ENCODE peak calls at places on chromosomes 16 and 17, in four cellular contexts. One of them, this sample, is unnamed.

GRCh38 chr16:59385953-59386352 is 651.8 kb upstream of the GOT2 start:
- DNase-seq in heart right ventricle: no peak
- DNase-seq in endodermal cell: no peak
- DNase-seq in CD4-positive, alpha-beta T cell: no peak
- DNase-seq in this sample: no peak

GRCh38 chr16:75263291-75263962 is 12.0 kb upstream of the BCAR1 start:
- DNase-seq in heart right ventricle: no peak
- DNase-seq in endodermal cell: no peak
- DNase-seq in CD4-positive, alpha-beta T cell: no peak
- DNase-seq in this sample: no peak

GRCh38 chr17:13114601-13115024 is 96.8 kb upstream of the ELAC2 start:
- DNase-seq in heart right ventricle: peak; percentile 10
- DNase-seq in endodermal cell: peak; percentile 89
- DNase-seq in CD4-positive, alpha-beta T cell: no peak
- DNase-seq in this sample: peak; percentile 62

GRCh38 chr17:17416400-17417360 is 60.1 kb upstream of the MED9 start:
- DNase-seq in heart right ventricle: peak; percentile 23
- DNase-seq in endodermal cell: peak; percentile 45
- DNase-seq in CD4-positive, alpha-beta T cell: peak; percentile 45
- DNase-seq in this sample: no peak

GRCh38 chr17:38327936-38328335 is 15.8 kb downstream of the GPR179 start:
- DNase-seq in heart right ventricle: no peak
- DNase-seq in endodermal cell: no peak
- DNase-seq in CD4-positive, alpha-beta T cell: no peak
- DNase-seq in this sample: no peak

GRCh38 chr17:63954402-63955063 is 18.2 kb downstream of the SCN4A start:
- DNase-seq in heart right ventricle: no peak
- DNase-seq in endodermal cell: no peak
- DNase-seq in CD4-positive, alpha-beta T cell: peak; percentile 29
- DNase-seq in this sample: no peak

GRCh38 chr17:17706140-17707060 is 25.1 kb downstream of the RAI1 start:
- DNase-seq in heart right ventricle: no peak
- DNase-seq in endodermal cell: peak; percentile 69
- DNase-seq in CD4-positive, alpha-beta T cell: no peak
- DNase-seq in this sample: no peak

GRCh38 chr17:60989439-60989838 is 311.8 kb downstream of the BCAS3 start:
- DNase-seq in heart right ventricle: no peak
- DNase-seq in endodermal cell: no peak
- DNase-seq in CD4-positive, alpha-beta T cell: no peak
- DNase-seq in this sample: no peak

GRCh38 chr17:48544356-48545021 is 420 bp downstream of the HOXB2 start:
- DNase-seq in heart right ventricle: peak; percentile 71
- DNase-seq in endodermal cell: peak; percentile 90
- DNase-seq in CD4-positive, alpha-beta T cell: peak; percentile 32
- DNase-seq in this sample: peak; percentile 89

GRCh38 chr16:31489616-31490584 is 7.0 kb downstream of the SLC5A2 start:
- DNase-seq in heart right ventricle: no peak
- DNase-seq in endodermal cell: no peak
- DNase-seq in CD4-positive, alpha-beta T cell: no peak
- DNase-seq in this sample: no peak

GRCh38 chr17:9292563-9292941 is 271.2 kb downstream of the NTN1 start:
- DNase-seq in heart right ventricle: no peak
- DNase-seq in endodermal cell: peak; percentile 48
- DNase-seq in CD4-positive, alpha-beta T cell: no peak
- DNase-seq in this sample: no peak

GRCh38 chr16:53753431-53753830 is 49.5 kb downstream of the FTO start:
- DNase-seq in heart right ventricle: no peak
- DNase-seq in endodermal cell: no peak
- DNase-seq in CD4-positive, alpha-beta T cell: no peak
- DNase-seq in this sample: no peak

GRCh38 chr16:278863-279366 is 1.5 kb upstream of the ARHGDIG start:
- DNase-seq in heart right ventricle: peak; percentile 50
- DNase-seq in endodermal cell: peak; percentile 79
- DNase-seq in CD4-positive, alpha-beta T cell: no peak
- DNase-seq in this sample: peak; percentile 79

GRCh38 chr17:80101946-80102706 is 745 bp downstream of the GAA start:
- DNase-seq in heart right ventricle: no peak
- DNase-seq in endodermal cell: no peak
- DNase-seq in CD4-positive, alpha-beta T cell: peak; percentile 7
- DNase-seq in this sample: peak; percentile 26

GRCh38 chr16:81005644-81006471 is 827 bp downstream of the CMC2 start:
- DNase-seq in heart right ventricle: peak; percentile 80
- DNase-seq in endodermal cell: peak; percentile 72
- DNase-seq in CD4-positive, alpha-beta T cell: no peak
- DNase-seq in this sample: peak; percentile 33

GRCh38 chr17:66841328-66841727 is 6.4 kb downstream of the CACNG5 start:
- DNase-seq in heart right ventricle: no peak
- DNase-seq in endodermal cell: peak; percentile 80
- DNase-seq in CD4-positive, alpha-beta T cell: no peak
- DNase-seq in this sample: no peak

GRCh38 chr17:57110152-57110542 is 25.1 kb downstream of the AKAP1 start:
- DNase-seq in heart right ventricle: peak; percentile 63
- DNase-seq in endodermal cell: no peak
- DNase-seq in CD4-positive, alpha-beta T cell: no peak
- DNase-seq in this sample: no peak

GRCh38 chr16:77897831-77898540 is 109.6 kb downstream of the VAT1L start:
- DNase-seq in heart right ventricle: no peak
- DNase-seq in endodermal cell: no peak
- DNase-seq in CD4-positive, alpha-beta T cell: no peak
- DNase-seq in this sample: no peak

GRCh38 chr17:13024526-13025263 is 6.9 kb upstream of the ELAC2 start:
- DNase-seq in heart right ventricle: peak; percentile 32
- DNase-seq in endodermal cell: peak; percentile 97
- DNase-seq in CD4-positive, alpha-beta T cell: peak; percentile 49
- DNase-seq in this sample: peak; percentile 67

GRCh38 chr17:8954339-8954738 is 11.2 kb downstream of the PIK3R5 start:
- DNase-seq in heart right ventricle: peak; percentile 51
- DNase-seq in endodermal cell: peak; percentile 88
- DNase-seq in CD4-positive, alpha-beta T cell: peak; percentile 73
- DNase-seq in this sample: no peak

GRCh38 chr17:77778636-77779524 is 179.6 kb upstream of the TNRC6C start:
- DNase-seq in heart right ventricle: peak; percentile 83
- DNase-seq in endodermal cell: no peak
- DNase-seq in CD4-positive, alpha-beta T cell: no peak
- DNase-seq in this sample: no peak

GRCh38 chr16:27328937-27329336 is 15.2 kb downstream of the IL4R start:
- DNase-seq in heart right ventricle: no peak
- DNase-seq in endodermal cell: no peak
- DNase-seq in CD4-positive, alpha-beta T cell: no peak
- DNase-seq in this sample: no peak

GRCh38 chr16:73157861-73158260 is 109.9 kb upstream of the ZFHX3 start:
- DNase-seq in heart right ventricle: no peak
- DNase-seq in endodermal cell: no peak
- DNase-seq in CD4-positive, alpha-beta T cell: no peak
- DNase-seq in this sample: no peak

GRCh38 chr17:58092101-58092796 is 9.0 kb downstream of the DYNLL2 start:
- DNase-seq in heart right ventricle: no peak
- DNase-seq in endodermal cell: peak; percentile 26
- DNase-seq in CD4-positive, alpha-beta T cell: no peak
- DNase-seq in this sample: no peak

GRCh38 chr17:73356561-73357170 is 44.9 kb upstream of the CDC42EP4 start:
- DNase-seq in heart right ventricle: no peak
- DNase-seq in endodermal cell: peak; percentile 51
- DNase-seq in CD4-positive, alpha-beta T cell: no peak
- DNase-seq in this sample: no peak

GRCh38 chr17:57004944-57005579 is 27.1 kb downstream of the SCPEP1 start:
- DNase-seq in heart right ventricle: no peak
- DNase-seq in endodermal cell: peak; percentile 67
- DNase-seq in CD4-positive, alpha-beta T cell: no peak
- DNase-seq in this sample: peak; percentile 36

GRCh38 chr17:43734376-43734775 is 24.2 kb downstream of the SOST start:
- DNase-seq in heart right ventricle: no peak
- DNase-seq in endodermal cell: no peak
- DNase-seq in CD4-positive, alpha-beta T cell: no peak
- DNase-seq in this sample: no peak

GRCh38 chr16:71896688-71897368 is 1.5 kb downstream of the IST1 start:
- DNase-seq in heart right ventricle: no peak
- DNase-seq in endodermal cell: no peak
- DNase-seq in CD4-positive, alpha-beta T cell: no peak
- DNase-seq in this sample: no peak

GRCh38 chr17:28871056-28871579 is 16.3 kb downstream of the ERAL1 start:
- DNase-seq in heart right ventricle: no peak
- DNase-seq in endodermal cell: no peak
- DNase-seq in CD4-positive, alpha-beta T cell: peak; percentile 34
- DNase-seq in this sample: no peak

DNA sequence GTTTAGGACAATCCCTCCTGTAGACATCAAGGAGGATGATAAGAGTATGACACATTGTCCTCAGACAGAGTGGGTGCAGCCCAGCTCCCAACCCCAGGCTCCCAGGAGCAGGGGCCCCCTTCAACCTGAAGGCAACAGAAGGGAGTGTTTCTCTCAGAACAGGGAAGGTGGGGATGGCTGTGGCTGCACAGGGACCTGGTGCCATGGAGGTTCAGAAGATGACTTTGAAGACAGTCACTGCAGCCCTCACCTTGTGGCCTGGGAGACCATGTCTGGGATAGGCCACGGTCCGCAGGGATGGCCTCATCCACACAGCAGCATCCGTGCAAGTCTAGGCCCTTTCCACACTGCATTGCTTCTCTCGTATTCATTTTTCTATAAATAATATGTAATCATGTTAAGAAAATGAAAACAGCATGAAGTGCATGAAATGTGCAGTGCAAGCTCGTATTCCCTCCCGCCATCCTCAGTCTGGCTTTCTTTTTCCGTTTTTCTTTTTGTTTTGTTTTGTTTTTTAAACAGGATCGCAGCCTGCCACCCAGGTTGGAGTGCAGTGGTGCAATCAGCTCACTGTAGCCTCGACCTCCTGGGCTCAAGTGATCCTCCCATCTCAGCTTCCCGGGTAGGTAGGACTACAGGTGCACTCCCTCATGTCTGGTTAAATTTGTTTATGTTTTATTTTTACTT is 71.1 kb downstream of the METRNL start:
- DNase-seq in heart right ventricle: no peak
- DNase-seq in endodermal cell: no peak
- DNase-seq in CD4-positive, alpha-beta T cell: no peak
- DNase-seq in this sample: no peak
- H3K9me3 ChIP-seq in heart right ventricle: no peaks in the 10 kb centered on the region
- H3K9me3 ChIP-seq in endodermal cell: no peaks in the 10 kb centered on the region
- H3K9me3 ChIP-seq in CD4-positive, alpha-beta T cell: no peaks in the 10 kb centered on the region
- H3K9me3 ChIP-seq in this sample: no peaks in the 10 kb centered on the region

DNA sequence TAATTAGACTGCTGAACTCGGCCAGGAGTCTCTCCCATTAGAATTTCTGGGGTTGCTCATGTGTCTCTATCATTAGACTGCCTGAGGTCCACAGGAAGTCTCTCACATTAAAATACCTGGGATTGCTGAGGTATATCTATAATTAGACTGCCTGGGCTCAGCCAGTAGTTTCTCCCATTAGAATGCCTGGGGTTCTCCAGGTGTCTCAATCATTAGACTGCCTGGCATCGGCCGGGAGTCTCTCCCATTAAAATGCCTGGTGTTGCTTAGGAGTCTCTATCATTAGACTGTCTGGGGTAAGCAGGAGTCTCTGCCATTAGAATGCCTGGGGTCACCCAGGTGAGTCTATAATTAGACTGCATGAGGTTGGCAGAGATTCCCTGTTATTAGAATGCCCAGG is 2233.4 kb downstream of the TP53TG3F start:
- DNase-seq in heart right ventricle: no peak
- DNase-seq in endodermal cell: no peak
- DNase-seq in CD4-positive, alpha-beta T cell: no peak
- DNase-seq in this sample: no peak
- H3K9me3 ChIP-seq in heart right ventricle: peaks cover 9% of the 10 kb centered on the region
- H3K9me3 ChIP-seq in endodermal cell: peaks cover 87% of the 10 kb centered on the region
- H3K9me3 ChIP-seq in CD4-positive, alpha-beta T cell: peaks cover 54% of the 10 kb centered on the region
- H3K9me3 ChIP-seq in this sample: no peaks in the 10 kb centered on the region

GRCh38 chr16:35516551-35516950 is 2057.1 kb downstream of the TP53TG3F start:
- DNase-seq in heart right ventricle: no peak
- DNase-seq in endodermal cell: no peak
- DNase-seq in CD4-positive, alpha-beta T cell: no peak
- DNase-seq in this sample: no peak
- H3K9me3 ChIP-seq in heart right ventricle: peaks cover 6% of the 10 kb centered on the region
- H3K9me3 ChIP-seq in endodermal cell: peaks cover 88% of the 10 kb centered on the region
- H3K9me3 ChIP-seq in CD4-positive, alpha-beta T cell: no peaks in the 10 kb centered on the region
- H3K9me3 ChIP-seq in this sample: no peaks in the 10 kb centered on the region

GRCh38 chr17:41455236-41455635 is 11.9 kb downstream of the KRT32 start:
- DNase-seq in heart right ventricle: no peak
- DNase-seq in endodermal cell: no peak
- DNase-seq in CD4-positive, alpha-beta T cell: no peak
- DNase-seq in this sample: no peak
- H3K9me3 ChIP-seq in heart right ventricle: no peaks in the 10 kb centered on the region
- H3K9me3 ChIP-seq in endodermal cell: peaks cover 15% of the 10 kb centered on the region
- H3K9me3 ChIP-seq in CD4-positive, alpha-beta T cell: no peaks in the 10 kb centered on the region
- H3K9me3 ChIP-seq in this sample: no peaks in the 10 kb centered on the region

DNA sequence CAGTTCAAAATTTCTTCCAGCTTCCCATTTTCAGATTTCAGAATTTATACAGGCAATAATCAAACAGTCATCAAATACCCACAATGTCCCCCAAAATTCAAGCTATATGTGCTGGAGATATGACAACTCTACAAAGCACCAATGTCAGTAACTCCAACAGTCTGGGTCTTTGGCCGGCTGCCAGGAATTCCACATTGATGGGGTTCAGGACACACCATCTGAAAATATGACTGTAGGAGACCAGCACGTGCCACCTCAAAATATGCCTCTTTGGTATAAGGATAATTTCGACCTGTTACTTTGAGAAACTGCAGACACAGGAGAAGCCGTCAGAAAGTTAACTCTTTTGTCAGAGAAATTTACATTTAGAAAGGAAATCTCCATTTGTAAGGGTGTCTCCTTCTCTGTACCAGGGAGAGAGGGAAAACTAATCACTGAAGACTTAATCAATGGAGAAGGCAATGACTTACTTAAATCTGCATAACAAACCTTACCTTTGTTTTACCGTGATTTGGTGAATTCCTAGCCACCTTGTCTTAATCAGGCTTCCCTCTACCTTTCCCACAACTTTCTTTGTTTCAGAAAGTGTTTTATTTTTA is 594.3 kb upstream of the CDH5 start:
- DNase-seq in heart right ventricle: no peak
- DNase-seq in endodermal cell: no peak
- DNase-seq in CD4-positive, alpha-beta T cell: no peak
- DNase-seq in this sample: peak; percentile 33
- H3K9me3 ChIP-seq in heart right ventricle: no peaks in the 10 kb centered on the region
- H3K9me3 ChIP-seq in endodermal cell: peaks cover 46% of the 10 kb centered on the region
- H3K9me3 ChIP-seq in CD4-positive, alpha-beta T cell: no peaks in the 10 kb centered on the region
- H3K9me3 ChIP-seq in this sample: no peaks in the 10 kb centered on the region

GRCh38 chr16:89985219-89985618 is 34.0 kb downstream of the DBNDD1 start:
- DNase-seq in heart right ventricle: no peak
- DNase-seq in endodermal cell: no peak
- DNase-seq in CD4-positive, alpha-beta T cell: no peak
- DNase-seq in this sample: no peak
- H3K9me3 ChIP-seq in heart right ventricle: no peaks in the 10 kb centered on the region
- H3K9me3 ChIP-seq in endodermal cell: no peaks in the 10 kb centered on the region
- H3K9me3 ChIP-seq in CD4-positive, alpha-beta T cell: no peaks in the 10 kb centered on the region
- H3K9me3 ChIP-seq in this sample: no peaks in the 10 kb centered on the region

DNA sequence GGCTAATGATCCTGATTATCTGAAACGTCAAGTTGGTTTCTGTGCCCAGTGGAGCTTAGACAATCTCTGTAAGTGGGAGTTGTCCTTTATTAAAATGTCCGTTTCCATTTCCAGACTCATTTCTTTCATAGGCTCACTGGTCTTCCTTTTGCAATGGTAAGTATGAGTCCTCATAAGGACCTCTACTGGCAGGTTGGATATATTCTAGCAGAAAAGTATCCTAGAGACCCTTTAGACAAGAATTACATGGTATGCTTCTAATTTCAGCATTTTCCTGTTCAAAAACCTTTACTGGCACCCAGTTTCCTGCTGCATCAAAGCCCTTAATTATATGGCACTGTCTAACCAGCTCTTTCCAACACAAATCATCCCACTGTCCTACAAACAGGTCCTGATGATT is 28.1 kb upstream of the ARL2BP start:
- DNase-seq in heart right ventricle: no peak
- DNase-seq in endodermal cell: no peak
- DNase-seq in CD4-positive, alpha-beta T cell: no peak
- DNase-seq in this sample: no peak
- H3K9me3 ChIP-seq in heart right ventricle: peaks cover 7% of the 10 kb centered on the region
- H3K9me3 ChIP-seq in endodermal cell: no peaks in the 10 kb centered on the region
- H3K9me3 ChIP-seq in CD4-positive, alpha-beta T cell: peaks cover 28% of the 10 kb centered on the region
- H3K9me3 ChIP-seq in this sample: no peaks in the 10 kb centered on the region

This sample was measured in cardiac muscle cell.